ENCODE peak calls at places on chromosome 12, in eight cellular contexts. One of them, this sample, is unnamed.

GRCh38 chr12:82838123-82838522 is 151.4 kb downstream of the TMTC2 start:
- DNase-seq in HFF-Myc: no peak
- DNase-seq in esophagus squamous epithelium: no peak
- DNase-seq in cardiac fibroblast: no peak
- DNase-seq in left ventricle myocardium inferior: no peak
- DNase-seq in IMR-90: no peak
- DNase-seq in CD8-positive, alpha-beta T cell: no peak
- DNase-seq in neuronal stem cell: no peak
- DNase-seq in this sample: no peak

GRCh38 chr12:75208851-75209781 is 523 bp downstream of the KCNC2 start:
- DNase-seq in HFF-Myc: no peak
- DNase-seq in esophagus squamous epithelium: no peak
- DNase-seq in cardiac fibroblast: peak
- DNase-seq in left ventricle myocardium inferior: no peak
- DNase-seq in IMR-90: peak
- DNase-seq in CD8-positive, alpha-beta T cell: no peak
- DNase-seq in neuronal stem cell: peak
- DNase-seq in this sample: peak

GRCh38 chr12:30000401-30000800 is 216.7 kb upstream of the TMTC1 start:
- DNase-seq in HFF-Myc: no peak
- DNase-seq in esophagus squamous epithelium: no peak
- DNase-seq in cardiac fibroblast: peak
- DNase-seq in left ventricle myocardium inferior: no peak
- DNase-seq in IMR-90: no peak
- DNase-seq in CD8-positive, alpha-beta T cell: no peak
- DNase-seq in neuronal stem cell: no peak
- DNase-seq in this sample: no peak

GRCh38 chr12:67025543-67026114 is 243.5 kb upstream of the CAND1 start:
- DNase-seq in HFF-Myc: peak
- DNase-seq in esophagus squamous epithelium: no peak
- DNase-seq in cardiac fibroblast: peak
- DNase-seq in left ventricle myocardium inferior: no peak
- DNase-seq in IMR-90: no peak
- DNase-seq in CD8-positive, alpha-beta T cell: peak
- DNase-seq in neuronal stem cell: peak
- DNase-seq in this sample: peak

GRCh38 chr12:16605666-16606116 is 271 bp downstream of the LMO3 start:
- DNase-seq in HFF-Myc: no peak
- DNase-seq in esophagus squamous epithelium: no peak
- DNase-seq in cardiac fibroblast: peak
- DNase-seq in left ventricle myocardium inferior: no peak
- DNase-seq in IMR-90: peak
- DNase-seq in CD8-positive, alpha-beta T cell: no peak
- DNase-seq in neuronal stem cell: no peak
- DNase-seq in this sample: no peak

GRCh38 chr12:122474324-122474716 is 26.4 kb downstream of the ZCCHC8 start:
- DNase-seq in HFF-Myc: no peak
- DNase-seq in esophagus squamous epithelium: no peak
- DNase-seq in cardiac fibroblast: no peak
- DNase-seq in left ventricle myocardium inferior: no peak
- DNase-seq in IMR-90: no peak
- DNase-seq in CD8-positive, alpha-beta T cell: no peak
- DNase-seq in neuronal stem cell: no peak
- DNase-seq in this sample: peak

GRCh38 chr12:92439397-92439779 is 263.4 kb upstream of the PLEKHG7 start:
- DNase-seq in HFF-Myc: no peak
- DNase-seq in esophagus squamous epithelium: no peak
- DNase-seq in cardiac fibroblast: peak
- DNase-seq in left ventricle myocardium inferior: no peak
- DNase-seq in IMR-90: peak
- DNase-seq in CD8-positive, alpha-beta T cell: no peak
- DNase-seq in neuronal stem cell: no peak
- DNase-seq in this sample: peak

GRCh38 chr12:449203-449602 is 10.5 kb upstream of the B4GALNT3 start:
- DNase-seq in HFF-Myc: no peak
- DNase-seq in esophagus squamous epithelium: no peak
- DNase-seq in cardiac fibroblast: no peak
- DNase-seq in left ventricle myocardium inferior: no peak
- DNase-seq in IMR-90: no peak
- DNase-seq in CD8-positive, alpha-beta T cell: no peak
- DNase-seq in neuronal stem cell: no peak
- DNase-seq in this sample: no peak

GRCh38 chr12:54549774-54550451 is 512 bp downstream of the PDE1B start:
- DNase-seq in HFF-Myc: peak
- DNase-seq in esophagus squamous epithelium: no peak
- DNase-seq in cardiac fibroblast: no peak
- DNase-seq in left ventricle myocardium inferior: no peak
- DNase-seq in IMR-90: no peak
- DNase-seq in CD8-positive, alpha-beta T cell: peak
- DNase-seq in neuronal stem cell: no peak
- DNase-seq in this sample: no peak

GRCh38 chr12:105423237-105423636 is 92.7 kb downstream of the C12orf75 start:
- DNase-seq in HFF-Myc: no peak
- DNase-seq in esophagus squamous epithelium: no peak
- DNase-seq in cardiac fibroblast: no peak
- DNase-seq in left ventricle myocardium inferior: no peak
- DNase-seq in IMR-90: no peak
- DNase-seq in CD8-positive, alpha-beta T cell: no peak
- DNase-seq in neuronal stem cell: no peak
- DNase-seq in this sample: no peak

GRCh38 chr12:104357431-104357952 is 54.0 kb downstream of the EID3 start:
- DNase-seq in HFF-Myc: no peak
- DNase-seq in esophagus squamous epithelium: no peak
- DNase-seq in cardiac fibroblast: peak
- DNase-seq in left ventricle myocardium inferior: no peak
- DNase-seq in IMR-90: peak
- DNase-seq in CD8-positive, alpha-beta T cell: no peak
- DNase-seq in neuronal stem cell: no peak
- DNase-seq in this sample: no peak

DNA sequence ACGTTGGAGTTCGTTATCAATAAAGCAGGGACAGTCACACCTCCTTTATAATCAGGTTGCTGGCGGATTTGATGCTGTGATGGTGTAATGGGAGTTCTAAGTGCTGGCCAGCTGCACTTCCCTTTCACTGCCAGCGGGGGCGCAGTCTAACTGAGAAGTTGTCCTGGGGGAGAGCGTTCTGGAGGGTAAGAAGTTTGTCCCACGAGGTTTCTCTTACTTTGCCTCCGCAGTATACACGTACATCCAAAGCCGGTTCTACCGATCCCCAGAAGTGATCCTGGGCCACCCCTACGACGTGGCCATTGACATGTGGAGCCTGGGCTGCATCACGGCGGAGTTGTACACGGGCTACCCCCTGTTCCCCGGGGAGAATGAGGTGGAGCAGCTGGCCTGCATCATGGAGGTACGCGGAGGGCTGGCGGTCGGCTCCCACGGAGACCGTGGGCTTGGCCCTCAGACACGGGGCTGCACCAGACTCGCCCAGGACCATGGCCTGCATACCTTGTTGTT is 42.7 kb downstream of the DYRK4 start:
- DNase-seq in HFF-Myc: peak
- DNase-seq in esophagus squamous epithelium: peak
- DNase-seq in cardiac fibroblast: peak
- DNase-seq in left ventricle myocardium inferior: peak
- DNase-seq in IMR-90: peak
- DNase-seq in CD8-positive, alpha-beta T cell: peak
- DNase-seq in neuronal stem cell: peak
- DNase-seq in this sample: peak
- H3K4me3 ChIP-seq in HFF-Myc: peak
- H3K4me3 ChIP-seq in esophagus squamous epithelium: peak
- H3K4me3 ChIP-seq in cardiac fibroblast: peak
- H3K4me3 ChIP-seq in left ventricle myocardium inferior: peak
- H3K4me3 ChIP-seq in IMR-90: peak
- H3K4me3 ChIP-seq in CD8-positive, alpha-beta T cell: peak
- H3K4me3 ChIP-seq in neuronal stem cell: peak
- H3K4me3 ChIP-seq in this sample: peak

DNA sequence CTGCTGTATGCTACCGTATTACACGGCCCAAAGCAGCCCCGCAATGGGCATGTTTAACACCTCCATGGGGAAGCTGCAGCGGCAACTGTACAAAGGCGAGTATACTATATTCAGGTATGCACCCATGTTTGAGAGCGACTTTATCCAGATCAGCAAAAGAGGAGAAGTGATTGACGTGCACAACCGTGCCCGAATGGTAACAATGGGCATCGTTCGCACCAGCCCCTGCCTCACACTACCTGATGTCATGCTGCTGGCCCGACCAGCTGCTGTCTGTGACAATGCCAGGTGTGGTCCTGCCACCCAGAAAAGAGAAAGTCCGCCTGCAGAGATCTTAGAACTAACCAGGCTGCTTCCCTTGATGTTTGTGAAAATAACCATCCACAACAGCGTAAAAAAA is 630 bp downstream of the GARIN6 start:
- DNase-seq in HFF-Myc: no peak
- DNase-seq in esophagus squamous epithelium: no peak
- DNase-seq in cardiac fibroblast: no peak
- DNase-seq in left ventricle myocardium inferior: no peak
- DNase-seq in IMR-90: no peak
- DNase-seq in CD8-positive, alpha-beta T cell: no peak
- DNase-seq in neuronal stem cell: no peak
- DNase-seq in this sample: no peak
- H3K4me3 ChIP-seq in HFF-Myc: no peak
- H3K4me3 ChIP-seq in esophagus squamous epithelium: no peak
- H3K4me3 ChIP-seq in cardiac fibroblast: no peak
- H3K4me3 ChIP-seq in left ventricle myocardium inferior: no peak
- H3K4me3 ChIP-seq in IMR-90: no peak
- H3K4me3 ChIP-seq in CD8-positive, alpha-beta T cell: no peak
- H3K4me3 ChIP-seq in neuronal stem cell: no peak
- H3K4me3 ChIP-seq in this sample: no peak

GRCh38 chr12:111993290-111994150 is 19.4 kb downstream of the TMEM116 start:
- DNase-seq in HFF-Myc: no peak
- DNase-seq in esophagus squamous epithelium: no peak
- DNase-seq in cardiac fibroblast: no peak
- DNase-seq in left ventricle myocardium inferior: no peak
- DNase-seq in IMR-90: no peak
- DNase-seq in CD8-positive, alpha-beta T cell: no peak
- DNase-seq in neuronal stem cell: no peak
- DNase-seq in this sample: no peak
- H3K4me3 ChIP-seq in HFF-Myc: no peak
- H3K4me3 ChIP-seq in esophagus squamous epithelium: peak
- H3K4me3 ChIP-seq in cardiac fibroblast: no peak
- H3K4me3 ChIP-seq in left ventricle myocardium inferior: peak
- H3K4me3 ChIP-seq in IMR-90: no peak
- H3K4me3 ChIP-seq in CD8-positive, alpha-beta T cell: peak
- H3K4me3 ChIP-seq in neuronal stem cell: no peak
- H3K4me3 ChIP-seq in this sample: no peak

DNA sequence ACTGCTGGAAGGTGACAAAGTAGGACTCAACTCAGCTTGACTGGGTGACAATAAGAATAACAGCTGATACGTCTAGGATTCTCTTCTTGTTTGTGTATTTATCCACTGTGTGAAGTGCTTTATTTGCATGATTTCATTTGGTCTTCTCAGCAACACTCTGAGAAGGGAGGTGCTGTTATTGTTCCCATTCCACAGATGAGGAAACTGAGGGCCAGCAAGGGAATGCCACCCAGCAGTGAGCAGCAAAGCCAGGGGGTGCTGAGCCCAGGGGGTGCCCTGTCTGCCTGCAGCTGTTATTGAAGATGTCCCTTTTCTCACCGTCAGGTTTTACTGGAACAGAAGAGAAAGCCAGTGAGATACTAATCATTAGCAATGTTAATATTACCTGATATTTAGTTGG is 62.8 kb downstream of the RNFT2 start:
- DNase-seq in HFF-Myc: no peak
- DNase-seq in esophagus squamous epithelium: no peak
- DNase-seq in cardiac fibroblast: no peak
- DNase-seq in left ventricle myocardium inferior: no peak
- DNase-seq in IMR-90: no peak
- DNase-seq in CD8-positive, alpha-beta T cell: no peak
- DNase-seq in neuronal stem cell: no peak
- DNase-seq in this sample: no peak
- H3K4me3 ChIP-seq in HFF-Myc: no peak
- H3K4me3 ChIP-seq in esophagus squamous epithelium: no peak
- H3K4me3 ChIP-seq in cardiac fibroblast: no peak
- H3K4me3 ChIP-seq in left ventricle myocardium inferior: no peak
- H3K4me3 ChIP-seq in IMR-90: no peak
- H3K4me3 ChIP-seq in CD8-positive, alpha-beta T cell: no peak
- H3K4me3 ChIP-seq in neuronal stem cell: no peak
- H3K4me3 ChIP-seq in this sample: no peak

This sample was measured in adrenal gland.